ENCODE peak calls at places on chromosome 2, in six cellular contexts. W is SK-N-SH, Z is transverse colon, X is vagina, Q is sigmoid colon, V is SK-N-MC. G is an unnamed sample.
A peak's percentile ranks its signal among the peaks of the same experiment; 100 is the strongest.

GRCh38 chr2:171210864-171211431 is 50.3 kb upstream of the TLK1 start:
- DNase-seq in W (no peak), Q (no peak), Z (no peak), X (no peak), V (no peak), G (no peak)

GRCh38 chr2:238697193-238698191 is 150.4 kb upstream of the TWIST2 start:
- DNase-seq in Q (no peak), W (no peak), X (peak; percentile 77), Z (no peak), V (no peak), G (no peak)

GRCh38 chr2:72952961-72953360 is 35.6 kb downstream of the EMX1 start:
- DNase-seq in X (no peak), V (no peak), Q (no peak), W (no peak), Z (no peak), G (no peak)

GRCh38 chr2:25349397-25349796 is 7.7 kb upstream of the DNMT3A start:
- DNase-seq in Q (no peak), V (no peak), W (no peak), X (no peak), Z (peak; percentile 34), G (no peak)

GRCh38 chr2:175688241-175688640 is 313.8 kb downstream of the LNPK start:
- DNase-seq in W (no peak), V (no peak), Z (no peak), X (no peak), Q (no peak), G (no peak)

GRCh38 chr2:233458031-233458610 is 103.8 kb downstream of the DGKD start:
- DNase-seq in W (no peak), Q (no peak), Z (no peak), V (no peak), X (no peak), G (no peak)

GRCh38 chr2:130875935-130876334 is 39.2 kb downstream of the ARHGEF4 start:
- DNase-seq in X (no peak), Z (no peak), Q (no peak), V (no peak), W (no peak), G (no peak)

GRCh38 chr2:1641498-1641897 is 102.8 kb downstream of the PXDN start:
- DNase-seq in X (no peak), V (peak; percentile 30), W (no peak), Z (no peak), Q (peak; percentile 52), G (no peak)

GRCh38 chr2:83079007-83079406 is 1380.1 kb downstream of the SUCLG1 start:
- DNase-seq in X (no peak), V (no peak), W (no peak), Q (no peak), Z (no peak), G (no peak)

GRCh38 chr2:238938460-238939055 is 90.7 kb downstream of the TWIST2 start:
- DNase-seq in Q (peak; percentile 97), W (no peak), Z (peak; percentile 59), V (no peak), X (peak; percentile 99), G (no peak)

GRCh38 chr2:220619525-220620267 is 952.4 kb downstream of the EPHA4 start:
- DNase-seq in Z (no peak), Q (no peak), W (no peak), X (no peak), V (no peak), G (peak; percentile 83)

DNA sequence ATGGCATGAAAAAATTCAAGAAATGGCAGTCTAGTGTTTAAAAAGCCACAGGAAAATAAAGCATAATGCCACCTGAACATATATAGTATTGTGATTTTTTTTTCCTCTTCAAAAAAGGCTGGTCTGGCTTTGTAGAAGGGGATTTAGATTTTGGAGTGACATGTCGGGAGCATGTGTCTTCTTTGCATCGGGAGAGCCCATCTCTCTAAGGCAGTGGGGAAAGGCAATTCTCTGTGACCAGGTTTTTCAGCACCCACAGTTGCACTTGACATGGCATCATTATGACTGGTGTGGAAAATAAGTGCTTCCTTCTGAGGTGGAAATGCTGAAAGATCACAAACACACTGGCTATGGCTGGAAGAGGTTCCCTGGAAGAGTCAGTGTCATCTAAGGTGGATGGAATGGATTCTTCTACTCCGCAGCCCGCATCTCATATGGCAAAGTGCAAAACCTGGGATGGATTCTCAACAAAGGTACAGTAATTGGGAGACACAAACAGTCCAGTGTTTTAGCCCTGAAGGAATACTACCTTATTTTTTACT is 172.5 kb downstream of the AGAP1 start:
- DNase-seq in V (peak; percentile 74), Q (peak; percentile 61), X (no peak), W (peak; percentile 69), Z (no peak), G (peak; percentile 57)
- H3K4me3 ChIP-seq in V (peak overlapping the region; percentile 68), Q (no peak overlapping the region), X (peak overlapping the region; percentile 4), W (peak overlapping the region; percentile 46), Z (peak overlapping the region; percentile 29), G (peak overlapping the region; percentile 67)

DNA sequence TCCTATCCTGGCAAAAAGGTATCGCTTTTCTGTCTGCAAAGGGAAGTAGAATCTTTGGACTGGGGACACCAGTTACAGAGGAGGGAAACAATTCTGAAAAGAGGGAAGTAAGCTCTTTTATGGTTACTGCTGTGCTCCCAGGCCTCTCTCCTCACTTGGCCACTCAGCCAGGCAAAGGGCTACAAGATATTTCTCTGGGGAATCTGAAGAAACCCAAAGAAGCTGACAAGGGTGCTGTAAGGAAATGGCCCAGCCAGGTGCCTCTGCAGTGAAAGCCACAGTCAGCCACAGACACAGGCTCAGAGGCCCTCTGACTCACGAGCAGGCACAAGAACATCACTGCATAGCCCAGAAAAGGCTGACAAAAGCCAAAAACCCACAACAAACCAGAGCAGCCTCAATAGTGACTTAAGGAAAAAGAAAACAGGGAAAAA is 5.8 kb downstream of the HDLBP start:
- DNase-seq in Z (peak; percentile 52), Q (no peak), X (no peak), V (no peak), W (no peak), G (no peak)
- TF ChIP-seq POLR2AphosphoS5 in Z (no peak), Q (no peak), X (no peak), V (no peak), W (no peak), G (no peak)

DNA sequence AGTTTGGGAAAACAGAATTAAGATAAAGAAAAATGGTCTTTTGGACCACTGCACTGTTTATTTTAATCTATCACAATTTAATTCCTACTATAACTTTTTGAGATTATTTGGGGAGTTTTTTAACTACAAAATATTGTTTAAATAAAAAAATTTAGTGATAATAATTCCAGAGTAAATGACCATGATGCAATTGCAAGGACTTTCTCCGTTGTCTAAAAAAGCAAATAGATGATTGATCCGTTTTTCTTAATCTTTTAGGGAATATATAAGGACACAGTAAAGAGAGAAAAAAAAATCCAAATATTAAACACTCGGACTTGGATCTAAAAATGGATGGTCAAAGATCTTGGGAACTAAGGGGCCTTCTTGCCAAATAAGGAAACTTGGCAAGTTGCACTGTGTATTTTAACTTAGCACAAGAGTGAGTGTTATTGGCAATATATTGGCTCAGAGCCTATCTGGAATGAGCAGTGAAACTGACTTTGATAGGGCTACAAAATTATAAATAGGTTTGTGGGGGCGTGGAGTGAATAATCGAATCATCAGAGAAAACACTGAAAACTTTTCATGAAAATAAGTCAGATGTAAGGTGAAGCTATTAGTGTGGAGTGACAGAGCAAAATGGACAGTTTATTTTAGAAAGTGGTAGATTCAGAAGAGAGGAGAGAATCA is 2.0 kb downstream of the MAP3K20 start:
- DNase-seq in Z (no peak), V (no peak), W (no peak), X (no peak), Q (no peak), G (no peak)
- H3K4me3 ChIP-seq in Z (peak overlapping the region; percentile 61), V (peak overlapping the region; percentile 95), W (peak overlapping the region; percentile 85), X (peak overlapping the region; percentile 77), Q (peak overlapping the region; percentile 54), G (peak overlapping the region; percentile 70)

GRCh38 chr2:69565431-69565839 is 78.1 kb downstream of the AAK1 start:
- DNase-seq in X (no peak), W (peak; percentile 65), Z (peak; percentile 64), V (no peak), Q (peak; percentile 64), G (peak; percentile 41)
- TF ChIP-seq POLR2AphosphoS5 in X (no peak), W (no peak), Z (no peak), V (no peak), Q (no peak), G (no peak)

GRCh38 chr2:150485871-150486538 is 1.5 kb downstream of the RND3 start:
- DNase-seq in W (peak; percentile 71), Z (peak; percentile 80), V (no peak), X (peak; percentile 93), Q (peak; percentile 93), G (no peak)
- H3K4me3 ChIP-seq in W (peak overlapping the region; percentile 90), Z (peak overlapping the region; percentile 58), V (peak overlapping the region; percentile 81), X (peak overlapping the region; percentile 92), Q (peak overlapping the region; percentile 74), G (peak overlapping the region; percentile 88)

GRCh38 chr2:140910683-140911082 is 1220.1 kb downstream of the LRP1B start:
- DNase-seq in Q (no peak), Z (no peak), X (no peak), V (no peak), W (no peak), G (no peak)
- TF ChIP-seq POLR2AphosphoS5 in Q (no peak), Z (no peak), X (no peak), V (no peak), W (no peak), G (no peak)

GRCh38 chr2:148978026-148978685 is 60.3 kb upstream of the LYPD6B start:
- DNase-seq in X (no peak), Z (no peak), Q (no peak), V (no peak), W (no peak), G (no peak)
- H3K4me3 ChIP-seq in X (no peak overlapping the region), Z (no peak overlapping the region), Q (no peak overlapping the region), V (no peak overlapping the region), W (no peak overlapping the region), G (no peak overlapping the region)

DNA sequence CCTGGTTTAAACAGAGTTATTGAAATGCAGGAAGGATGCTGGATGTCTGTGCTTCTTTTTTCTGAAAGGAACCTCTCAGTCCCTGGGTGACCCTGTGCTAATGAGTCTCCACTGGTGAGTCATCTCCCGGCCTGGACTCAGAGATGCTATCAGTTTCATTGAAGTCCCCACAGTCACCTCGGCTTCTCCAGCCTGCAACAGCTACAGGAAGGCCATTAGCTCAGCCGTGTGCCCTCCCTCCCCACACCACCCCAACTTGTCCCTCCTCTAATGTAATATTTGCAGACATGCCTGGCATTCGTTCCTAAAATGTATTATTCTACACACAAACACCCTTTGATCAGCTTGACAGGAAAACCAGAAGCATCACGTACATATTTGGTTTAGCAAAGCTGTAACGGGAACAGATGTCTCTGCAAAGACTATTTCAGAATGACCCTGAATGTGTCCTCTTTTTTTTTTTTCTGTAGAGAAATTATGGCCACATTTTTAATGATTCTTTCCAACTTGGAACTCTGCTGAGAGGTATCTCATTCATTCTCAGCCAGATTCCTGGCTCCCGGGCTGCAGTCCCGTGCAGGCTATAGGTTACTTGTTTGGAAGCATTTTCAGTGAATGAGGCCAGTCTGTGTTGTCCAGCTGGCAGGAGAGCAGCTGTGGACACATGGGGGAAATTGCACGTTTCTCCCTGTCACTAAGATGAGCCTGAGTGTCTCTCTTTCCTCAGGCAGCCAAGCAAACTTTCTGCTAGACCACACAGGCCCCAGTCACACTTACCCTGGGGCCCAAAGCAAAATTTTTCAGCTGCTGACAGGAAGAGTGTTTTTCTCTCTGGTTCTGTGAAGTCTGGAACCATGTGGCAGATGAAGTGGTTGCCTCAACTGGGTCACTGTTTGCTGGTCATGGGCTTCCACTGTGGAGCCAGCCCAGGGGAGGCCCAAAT is 430.9 kb downstream of the LPIN1 start:
- DNase-seq in V (no peak), W (peak; percentile 80), X (no peak), Q (peak; percentile 87), Z (peak; percentile 14), G (peak; percentile 48)
- TF ChIP-seq POLR2AphosphoS5 in V (no peak), W (no peak), X (no peak), Q (peak; percentile 30), Z (no peak), G (no peak)

G was measured in Panc1.